ENCODE peak calls at places on chromosome 16, in ten cellular contexts. P is fibroblast of villous mesenchyme; I is Panc1; E is fibroblast of pulmonary artery; A is GM20000; M is neural crest cell; V is uterus; Q is astrocyte of the spinal cord; Z is endodermal cell; F is CD4-positive, alpha-beta T cell. C is an unnamed sample.

GRCh38 chr16:1958715-1959268 is 546 bp upstream of the NDUFB10 start:
- DNase-seq in Q (no peak), P (no peak), I (no peak), M (no peak), V (peak; percentile 39), Z (no peak), E (no peak), F (no peak), A (no peak), C (no peak)

GRCh38 chr16:19474617-19475016 is 47.3 kb downstream of the GDE1 start:
- DNase-seq in M (no peak), A (no peak), E (no peak), V (no peak), P (no peak), I (no peak), F (no peak), Z (no peak), Q (no peak), C (no peak)

GRCh38 chr16:49799172-49799571 is 56.7 kb downstream of the ZNF423 start:
- DNase-seq in I (no peak), E (no peak), Z (peak; percentile 64), P (no peak), F (no peak), A (no peak), M (no peak), Q (peak; percentile 26), V (no peak), C (no peak)

GRCh38 chr16:81601008-81601428 is 156.4 kb downstream of the CMIP start:
- DNase-seq in A (no peak), V (no peak), Z (no peak), Q (peak; percentile 68), E (peak; percentile 64), P (peak; percentile 33), I (no peak), M (no peak), F (no peak), C (no peak)

GRCh38 chr16:75943705-75944514 is 217.6 kb upstream of the CPHXL start:
- DNase-seq in A (no peak), M (no peak), E (no peak), Z (no peak), F (no peak), V (no peak), I (no peak), Q (no peak), P (no peak), C (no peak)

GRCh38 chr16:66364117-66364958 is 2.2 kb upstream of the CDH5 start:
- DNase-seq in A (no peak), F (no peak), M (no peak), Z (peak; percentile 74), V (peak; percentile 54), I (no peak), P (peak; percentile 3), E (peak; percentile 90), Q (no peak), C (no peak)

GRCh38 chr16:26672206-26672605 is 394.5 kb upstream of the C16orf82 start:
- DNase-seq in F (no peak), V (no peak), I (no peak), A (no peak), M (no peak), Q (no peak), E (no peak), Z (no peak), P (no peak), C (no peak)

GRCh38 chr16:49472598-49472997 is 99.0 kb downstream of the C16orf78 start:
- DNase-seq in P (no peak), I (no peak), V (peak; percentile 11), E (no peak), Z (peak; percentile 53), A (no peak), F (no peak), Q (no peak), M (no peak), C (no peak)

GRCh38 chr16:4414187-4414909 is 2.0 kb downstream of the CORO7 start:
- DNase-seq in Z (no peak), V (no peak), I (no peak), F (peak; percentile 61), Q (no peak), A (peak; percentile 93), M (no peak), E (no peak), P (no peak), C (peak; percentile 88)

GRCh38 chr16:21326459-21326858 is 48.4 kb upstream of the CRYM start:
- DNase-seq in V (no peak), A (no peak), I (no peak), Q (no peak), M (no peak), F (no peak), Z (no peak), P (no peak), E (no peak), C (no peak)

GRCh38 chr16:31502981-31503380 is 5.2 kb downstream of the RUSF1 start:
- DNase-seq in P (peak; percentile 30), V (no peak), Z (no peak), F (no peak), M (no peak), I (no peak), E (peak; percentile 23), A (no peak), Q (peak; percentile 61), C (no peak)

GRCh38 chr16:6835941-6836340 is 496.7 kb upstream of the RBFOX1 start:
- DNase-seq in Q (no peak), M (no peak), P (no peak), I (no peak), E (no peak), F (no peak), Z (no peak), V (no peak), A (no peak), C (no peak)

GRCh38 chr16:47728229-47728628 is 267.1 kb downstream of the PHKB start:
- DNase-seq in Q (no peak), I (no peak), F (no peak), E (no peak), A (no peak), P (no peak), V (no peak), Z (no peak), M (no peak), C (no peak)

GRCh38 chr16:27764869-27765675 is 215.1 kb downstream of the KATNIP start:
- DNase-seq in F (no peak), M (no peak), A (no peak), Z (no peak), P (peak; percentile 4), V (no peak), E (no peak), Q (no peak), I (no peak), C (no peak)

GRCh38 chr16:56988161-56988947 is 1.0 kb upstream of the NLRC5 start:
- DNase-seq in F (no peak), Q (no peak), P (peak; percentile 58), A (no peak), Z (no peak), I (no peak), M (no peak), V (peak; percentile 21), E (no peak), C (no peak)

GRCh38 chr16:48347980-48348379 is 37.2 kb downstream of the SIAH1 start:
- DNase-seq in Z (no peak), M (no peak), F (no peak), A (no peak), V (no peak), E (no peak), P (no peak), Q (no peak), I (no peak), C (no peak)

GRCh38 chr16:75065149-75065807 is 51.3 kb downstream of the LDHD start:
- DNase-seq in I (no peak), E (no peak), M (no peak), Z (no peak), P (no peak), F (no peak), Q (no peak), A (no peak), V (no peak), C (no peak)

GRCh38 chr16:57628008-57628781 is at the start of gene ADGRG1:
- DNase-seq in P (peak; percentile 87), Z (peak; percentile 90), I (peak; percentile 41), V (peak; percentile 78), E (peak; percentile 97), M (peak; percentile 56), Q (peak; percentile 94), F (no peak), A (no peak), C (peak; percentile 62)

GRCh38 chr16:69859105-69859969 is 91.8 kb upstream of the CLEC18A start:
- DNase-seq in I (no peak), Z (peak; percentile 91), A (peak; percentile 46), E (no peak), F (no peak), Q (no peak), V (no peak), P (peak; percentile 16), M (no peak), C (peak; percentile 54)

GRCh38 chr16:15649727-15650018 is 372 bp upstream of the NDE1 start:
- DNase-seq in Z (no peak), E (no peak), I (no peak), F (no peak), Q (no peak), M (no peak), V (no peak), A (no peak), P (no peak), C (no peak)
- TF ChIP-seq CTCF in Z (no peak), E (no peak), I (no peak), F (no peak), Q (no peak), M (no peak), V (no peak), A (no peak), P (no peak), C (no peak)

GRCh38 chr16:17277981-17278381 is 192.8 kb downstream of the XYLT1 start:
- DNase-seq in V (peak; percentile 27), E (peak; percentile 1), P (no peak), Q (no peak), Z (peak; percentile 86), I (no peak), M (peak; percentile 9), A (peak; percentile 48), F (no peak), C (peak; percentile 54)
- TF ChIP-seq CTCF in V (peak; percentile 28), E (peak; percentile 15), P (peak; percentile 40), Q (peak; percentile 52), Z (peak; percentile 80), I (peak; percentile 67), M (peak; percentile 55), A (peak; percentile 16), F (no peak), C (peak; percentile 43)

GRCh38 chr16:85253127-85253941 is 141.1 kb upstream of the CIBAR2 start:
- DNase-seq in P (peak; percentile 41), V (peak; percentile 53), M (peak; percentile 77), Q (peak; percentile 14), E (peak; percentile 36), F (peak; percentile 59), A (peak; percentile 94), I (no peak), Z (peak; percentile 94), C (peak; percentile 93)
- TF ChIP-seq CTCF in P (peak; percentile 85), V (peak; percentile 74), M (peak; percentile 94), Q (peak; percentile 98), E (peak; percentile 85), F (peak; percentile 86), A (peak; percentile 93), I (peak; percentile 94), Z (peak; percentile 98), C (peak; percentile 98)

DNA sequence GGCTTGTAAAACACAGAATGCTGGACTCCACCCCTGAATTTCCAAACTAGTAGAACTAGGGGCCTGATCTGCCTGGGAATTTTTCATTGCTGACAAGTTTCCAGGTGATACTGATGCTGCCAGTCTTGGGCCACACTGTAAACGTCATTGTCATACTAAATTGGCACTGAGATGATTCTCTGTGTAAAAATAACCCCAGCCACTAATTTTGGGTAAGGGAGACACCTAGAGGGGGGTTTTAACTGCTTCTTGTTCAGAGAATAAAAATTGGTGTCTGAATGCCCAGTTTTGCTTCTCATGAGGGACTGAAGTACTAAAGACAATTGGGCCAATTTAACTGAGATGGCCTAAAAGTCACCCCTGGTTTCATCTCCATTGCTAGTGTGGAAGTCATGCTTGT is 5.0 kb upstream of the CDH13 start:
- DNase-seq in P (no peak), M (no peak), Z (no peak), Q (no peak), F (no peak), I (no peak), A (no peak), E (no peak), V (no peak), C (no peak)
- TF ChIP-seq CTCF in P (peak; percentile 20), M (no peak), Z (peak; percentile 49), Q (peak; percentile 25), F (no peak), I (no peak), A (no peak), E (no peak), V (no peak), C (no peak)

C was measured in GM13976.